ENCODE peak calls at places on chromosomes 2 and 18, in five cellular contexts. One of them, this sample, is unnamed. For H3K4me1, the result is how much of the 10 kb centered on the place peaks cover.

GRCh38 chr2:167381349-167381748 is 493.1 kb downstream of the XIRP2 start:
- DNase-seq in esophagus squamous epithelium: no peak
- DNase-seq in mammary epithelial cell: no peak
- DNase-seq in hepatocyte: no peak
- DNase-seq in HCT116: no peak
- DNase-seq in this sample: no peak

GRCh38 chr2:9423100-9423921 is at the start of the genes CPSF3 and ITGB1BP1:
- DNase-seq in esophagus squamous epithelium: peak
- DNase-seq in mammary epithelial cell: peak
- DNase-seq in hepatocyte: peak
- DNase-seq in HCT116: peak
- DNase-seq in this sample: peak

GRCh38 chr2:163737169-163737439 is 1.3 kb upstream of the FIGN start:
- DNase-seq in esophagus squamous epithelium: no peak
- DNase-seq in mammary epithelial cell: no peak
- DNase-seq in hepatocyte: no peak
- DNase-seq in HCT116: no peak
- DNase-seq in this sample: no peak

GRCh38 chr2:190717306-190717705 is 68.4 kb downstream of the NAB1 start:
- DNase-seq in esophagus squamous epithelium: no peak
- DNase-seq in mammary epithelial cell: no peak
- DNase-seq in hepatocyte: no peak
- DNase-seq in HCT116: no peak
- DNase-seq in this sample: no peak

GRCh38 chr2:232876071-232876977 is 6.3 kb downstream of the SNORC start:
- DNase-seq in esophagus squamous epithelium: no peak
- DNase-seq in mammary epithelial cell: peak
- DNase-seq in hepatocyte: peak
- DNase-seq in HCT116: no peak
- DNase-seq in this sample: peak

GRCh38 chr2:23280401-23280800 is 104.6 kb upstream of the KLHL29 start:
- DNase-seq in esophagus squamous epithelium: no peak
- DNase-seq in mammary epithelial cell: peak
- DNase-seq in hepatocyte: no peak
- DNase-seq in HCT116: no peak
- DNase-seq in this sample: no peak

GRCh38 chr2:55155764-55156221 is 76.3 kb downstream of the CLHC1 start:
- DNase-seq in esophagus squamous epithelium: no peak
- DNase-seq in mammary epithelial cell: no peak
- DNase-seq in hepatocyte: no peak
- DNase-seq in HCT116: no peak
- DNase-seq in this sample: no peak

GRCh38 chr2:236051351-236051750 is 116.8 kb downstream of the GBX2 start:
- DNase-seq in esophagus squamous epithelium: no peak
- DNase-seq in mammary epithelial cell: no peak
- DNase-seq in hepatocyte: no peak
- DNase-seq in HCT116: no peak
- DNase-seq in this sample: no peak

GRCh38 chr2:63432373-63432772 is 155.9 kb downstream of the WDPCP start:
- DNase-seq in esophagus squamous epithelium: no peak
- DNase-seq in mammary epithelial cell: no peak
- DNase-seq in hepatocyte: no peak
- DNase-seq in HCT116: no peak
- DNase-seq in this sample: no peak

GRCh38 chr2:180190851-180191250 is 183.8 kb upstream of the CWC22 start:
- DNase-seq in esophagus squamous epithelium: no peak
- DNase-seq in mammary epithelial cell: no peak
- DNase-seq in hepatocyte: no peak
- DNase-seq in HCT116: no peak
- DNase-seq in this sample: no peak

GRCh38 chr2:206443735-206444527 is 599 bp downstream of the ADAM23 start:
- DNase-seq in esophagus squamous epithelium: no peak
- DNase-seq in mammary epithelial cell: peak
- DNase-seq in hepatocyte: peak
- DNase-seq in HCT116: no peak
- DNase-seq in this sample: peak

GRCh38 chr2:7161501-7161900 is 244.3 kb downstream of the RNF144A start:
- DNase-seq in esophagus squamous epithelium: no peak
- DNase-seq in mammary epithelial cell: no peak
- DNase-seq in hepatocyte: no peak
- DNase-seq in HCT116: no peak
- DNase-seq in this sample: no peak

GRCh38 chr2:230658877-230659652 is 53.6 kb upstream of the CAB39 start:
- DNase-seq in esophagus squamous epithelium: no peak
- DNase-seq in mammary epithelial cell: no peak
- DNase-seq in hepatocyte: no peak
- DNase-seq in HCT116: no peak
- DNase-seq in this sample: no peak

GRCh38 chr2:163734911-163735691 is 707 bp downstream of the FIGN start:
- DNase-seq in esophagus squamous epithelium: no peak
- DNase-seq in mammary epithelial cell: peak
- DNase-seq in hepatocyte: no peak
- DNase-seq in HCT116: no peak
- DNase-seq in this sample: no peak

GRCh38 chr2:235958631-235959395 is 209.4 kb downstream of the GBX2 start:
- DNase-seq in esophagus squamous epithelium: no peak
- DNase-seq in mammary epithelial cell: no peak
- DNase-seq in hepatocyte: no peak
- DNase-seq in HCT116: no peak
- DNase-seq in this sample: no peak

GRCh38 chr2:233470839-233471238 is 95.7 kb downstream of the USP40 start:
- DNase-seq in esophagus squamous epithelium: no peak
- DNase-seq in mammary epithelial cell: no peak
- DNase-seq in hepatocyte: no peak
- DNase-seq in HCT116: no peak
- DNase-seq in this sample: no peak

GRCh38 chr2:239598011-239598731 is 197.4 kb upstream of the HDAC4 start:
- DNase-seq in esophagus squamous epithelium: no peak
- DNase-seq in mammary epithelial cell: no peak
- DNase-seq in hepatocyte: no peak
- DNase-seq in HCT116: no peak
- DNase-seq in this sample: no peak

GRCh38 chr18:59459352-59460059 is 100.4 kb upstream of the LMAN1 start:
- DNase-seq in esophagus squamous epithelium: no peak
- DNase-seq in mammary epithelial cell: peak
- DNase-seq in hepatocyte: peak
- DNase-seq in HCT116: peak
- DNase-seq in this sample: peak

GRCh38 chr18:50560681-50561629 is 1.1 kb downstream of the MAPK4 start:
- DNase-seq in esophagus squamous epithelium: no peak
- DNase-seq in mammary epithelial cell: no peak
- DNase-seq in hepatocyte: peak
- DNase-seq in HCT116: no peak
- DNase-seq in this sample: no peak

GRCh38 chr2:159960413-159960812 is 102.0 kb downstream of the PLA2R1 start:
- DNase-seq in esophagus squamous epithelium: no peak
- DNase-seq in mammary epithelial cell: peak
- DNase-seq in hepatocyte: peak
- DNase-seq in HCT116: peak
- DNase-seq in this sample: peak

GRCh38 chr18:46920067-46920466 is 2.7 kb downstream of the KATNAL2 start:
- DNase-seq in esophagus squamous epithelium: no peak
- DNase-seq in mammary epithelial cell: no peak
- DNase-seq in hepatocyte: no peak
- DNase-seq in HCT116: no peak
- DNase-seq in this sample: no peak

GRCh38 chr2:233979748-233980147 is 62.6 kb downstream of the TRPM8 start:
- DNase-seq in esophagus squamous epithelium: no peak
- DNase-seq in mammary epithelial cell: no peak
- DNase-seq in hepatocyte: no peak
- DNase-seq in HCT116: no peak
- DNase-seq in this sample: no peak

GRCh38 chr2:197862556-197862955 is 58.2 kb downstream of the PLCL1 start:
- DNase-seq in esophagus squamous epithelium: no peak
- DNase-seq in mammary epithelial cell: no peak
- DNase-seq in hepatocyte: no peak
- DNase-seq in HCT116: no peak
- DNase-seq in this sample: no peak

GRCh38 chr2:28457237-28457636 is 38.6 kb upstream of the PLB1 start:
- DNase-seq in esophagus squamous epithelium: no peak
- DNase-seq in mammary epithelial cell: no peak
- DNase-seq in hepatocyte: no peak
- DNase-seq in HCT116: no peak
- DNase-seq in this sample: no peak

GRCh38 chr2:99940963-99941362 is 201.4 kb downstream of the AFF3 start:
- DNase-seq in esophagus squamous epithelium: no peak
- DNase-seq in mammary epithelial cell: no peak
- DNase-seq in hepatocyte: no peak
- DNase-seq in HCT116: no peak
- DNase-seq in this sample: no peak

GRCh38 chr2:50863856-50864255 is 168.1 kb downstream of the NRXN1 start:
- DNase-seq in esophagus squamous epithelium: no peak
- DNase-seq in mammary epithelial cell: no peak
- DNase-seq in hepatocyte: no peak
- DNase-seq in HCT116: no peak
- DNase-seq in this sample: no peak

GRCh38 chr2:11177871-11178598 is 22.8 kb downstream of the SLC66A3 start:
- DNase-seq in esophagus squamous epithelium: no peak
- DNase-seq in mammary epithelial cell: no peak
- DNase-seq in hepatocyte: no peak
- DNase-seq in HCT116: no peak
- DNase-seq in this sample: no peak

GRCh38 chr2:27571197-27571596 is 11.6 kb upstream of the ZNF512 start:
- DNase-seq in esophagus squamous epithelium: no peak
- DNase-seq in mammary epithelial cell: no peak
- DNase-seq in hepatocyte: no peak
- DNase-seq in HCT116: no peak
- DNase-seq in this sample: no peak

GRCh38 chr2:129085386-129085785 is 766.7 kb upstream of the HS6ST1 start:
- DNase-seq in esophagus squamous epithelium: no peak
- DNase-seq in mammary epithelial cell: no peak
- DNase-seq in hepatocyte: no peak
- DNase-seq in HCT116: no peak
- DNase-seq in this sample: no peak

GRCh38 chr2:96888082-96889011 is 18.5 kb upstream of the SEMA4C start:
- DNase-seq in esophagus squamous epithelium: no peak
- DNase-seq in mammary epithelial cell: peak
- DNase-seq in hepatocyte: peak
- DNase-seq in HCT116: no peak
- DNase-seq in this sample: no peak

GRCh38 chr2:30979822-30980245 is 158.4 kb downstream of the GALNT14 start:
- DNase-seq in esophagus squamous epithelium: no peak
- DNase-seq in mammary epithelial cell: peak
- DNase-seq in hepatocyte: peak
- DNase-seq in HCT116: peak
- DNase-seq in this sample: no peak

GRCh38 chr18:35876243-35876642 is 96.2 kb upstream of the RMP24 start:
- DNase-seq in esophagus squamous epithelium: no peak
- DNase-seq in mammary epithelial cell: no peak
- DNase-seq in hepatocyte: no peak
- DNase-seq in HCT116: no peak
- DNase-seq in this sample: no peak

GRCh38 chr2:49146412-49146811 is 7.9 kb downstream of the FSHR start:
- DNase-seq in esophagus squamous epithelium: no peak
- DNase-seq in mammary epithelial cell: no peak
- DNase-seq in hepatocyte: no peak
- DNase-seq in HCT116: no peak
- DNase-seq in this sample: no peak

GRCh38 chr2:238433941-238434845 is 7.5 kb downstream of the ASB1 start:
- DNase-seq in esophagus squamous epithelium: no peak
- DNase-seq in mammary epithelial cell: peak
- DNase-seq in hepatocyte: no peak
- DNase-seq in HCT116: no peak
- DNase-seq in this sample: no peak
- H3K4me1 ChIP-seq in esophagus squamous epithelium: under half
- H3K4me1 ChIP-seq in mammary epithelial cell: under half
- H3K4me1 ChIP-seq in hepatocyte: under half
- H3K4me1 ChIP-seq in HCT116: under half
- H3K4me1 ChIP-seq in this sample: under half

DNA sequence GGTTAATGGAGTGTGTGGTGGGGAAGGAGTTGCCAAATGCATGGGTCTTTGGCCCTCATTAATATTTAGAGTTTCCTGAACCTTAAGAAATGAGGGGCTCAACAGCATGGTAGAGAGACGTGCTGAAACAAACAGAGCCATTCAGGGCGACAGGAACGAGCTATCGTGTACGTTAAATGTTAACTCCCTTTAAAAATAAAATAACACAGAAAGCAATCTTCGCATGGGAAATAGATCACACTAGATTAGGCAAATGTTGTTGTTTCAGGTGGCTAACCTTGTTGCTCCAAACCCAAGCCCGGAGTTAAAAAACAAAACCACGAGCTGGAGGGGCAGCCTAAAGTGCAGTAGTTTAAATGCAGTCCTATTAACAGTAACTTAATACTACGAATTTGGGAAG is 177.4 kb upstream of the TRIB2 start:
- DNase-seq in esophagus squamous epithelium: no peak
- DNase-seq in mammary epithelial cell: no peak
- DNase-seq in hepatocyte: no peak
- DNase-seq in HCT116: no peak
- DNase-seq in this sample: no peak
- H3K27ac ChIP-seq in esophagus squamous epithelium: no peak
- H3K27ac ChIP-seq in mammary epithelial cell: no peak
- H3K27ac ChIP-seq in hepatocyte: no peak
- H3K27ac ChIP-seq in HCT116: no peak
- H3K27ac ChIP-seq in this sample: no peak

DNA sequence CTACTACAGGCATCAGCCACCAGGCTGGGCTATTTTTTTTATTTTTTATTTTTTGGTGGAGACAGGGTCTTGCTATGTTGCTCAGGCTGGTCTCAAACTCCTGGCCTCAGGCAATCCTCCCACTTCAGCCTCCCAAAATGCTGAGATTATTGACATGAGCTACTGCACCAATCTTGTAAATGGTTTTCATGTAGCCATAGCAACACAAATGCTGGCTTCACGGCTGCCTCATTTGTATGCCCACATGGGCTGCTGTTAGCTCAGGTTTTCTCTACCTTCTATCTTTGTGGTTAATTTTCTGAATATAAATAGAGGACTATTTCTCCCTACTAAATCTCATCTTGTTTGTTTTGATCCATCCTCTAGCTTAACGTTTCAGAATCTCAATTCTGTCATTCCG is 58.2 kb downstream of the PLEKHM3 start:
- DNase-seq in esophagus squamous epithelium: no peak
- DNase-seq in mammary epithelial cell: no peak
- DNase-seq in hepatocyte: no peak
- DNase-seq in HCT116: no peak
- DNase-seq in this sample: no peak
- H3K4me3 ChIP-seq in esophagus squamous epithelium: no peak
- H3K4me3 ChIP-seq in mammary epithelial cell: no peak
- H3K4me3 ChIP-seq in hepatocyte: no peak
- H3K4me3 ChIP-seq in HCT116: no peak
- H3K4me3 ChIP-seq in this sample: no peak

GRCh38 chr2:43438858-43439655 is 156.8 kb downstream of the THADA start:
- DNase-seq in esophagus squamous epithelium: no peak
- DNase-seq in mammary epithelial cell: no peak
- DNase-seq in hepatocyte: no peak
- DNase-seq in HCT116: no peak
- DNase-seq in this sample: peak

GRCh38 chr2:43441195-43441594 is 154.6 kb downstream of the THADA start:
- DNase-seq in esophagus squamous epithelium: no peak
- DNase-seq in mammary epithelial cell: no peak
- DNase-seq in hepatocyte: no peak
- DNase-seq in HCT116: no peak
- DNase-seq in this sample: no peak

GRCh38 chr2:43445781-43446180 is 150.1 kb downstream of the THADA start:
- DNase-seq in esophagus squamous epithelium: no peak
- DNase-seq in mammary epithelial cell: no peak
- DNase-seq in hepatocyte: no peak
- DNase-seq in HCT116: no peak
- DNase-seq in this sample: no peak

GRCh38 chr2:43445248-43445647 is 150.6 kb downstream of the THADA start:
- DNase-seq in esophagus squamous epithelium: no peak
- DNase-seq in mammary epithelial cell: no peak
- DNase-seq in hepatocyte: no peak
- DNase-seq in HCT116: no peak
- DNase-seq in this sample: no peak

GRCh38 chr2:43443317-43443716 is 152.5 kb downstream of the THADA start:
- DNase-seq in esophagus squamous epithelium: no peak
- DNase-seq in mammary epithelial cell: no peak
- DNase-seq in hepatocyte: no peak
- DNase-seq in HCT116: no peak
- DNase-seq in this sample: no peak
- H3K4me1 ChIP-seq in esophagus squamous epithelium: under half
- H3K4me1 ChIP-seq in mammary epithelial cell: under half
- H3K4me1 ChIP-seq in hepatocyte: under half
- H3K4me1 ChIP-seq in HCT116: under half
- H3K4me1 ChIP-seq in this sample: under half

This sample was measured in A673.